ENCODE peak calls at places on chromosomes 13 and 19, in nine cellular contexts. F is fibroblast of mammary gland, B is lower leg skin, J is PC-9, Z is brain microvascular endothelial cell, Q is fibroblast of pulmonary artery, S is HFF-Myc, E is neural progenitor cell, O is pancreas. Y is an unnamed sample.

GRCh38 chr19:16370671-16371391 is 46.2 kb downstream of the KLF2 start:
- DNase-seq in E (no peak), S (no peak), F (no peak), Z (no peak), J (no peak), O (no peak), Q (no peak), B (no peak), Y (peak; percentile 59)

GRCh38 chr13:75512253-75512652 is 25.4 kb downstream of the COMMD6 start:
- DNase-seq in B (no peak), S (no peak), O (no peak), E (no peak), Z (no peak), Q (no peak), F (no peak), J (no peak), Y (peak; percentile 74)

GRCh38 chr13:50481936-50482335 is 361.6 kb downstream of the DLEU7 start:
- DNase-seq in J (no peak), Q (no peak), E (no peak), O (no peak), B (no peak), Z (no peak), F (no peak), S (no peak), Y (no peak)

GRCh38 chr13:74868044-74868443 is 613.9 kb downstream of the TBC1D4 start:
- DNase-seq in J (no peak), B (no peak), Q (no peak), F (peak; percentile 61), E (no peak), Z (no peak), O (no peak), S (no peak), Y (no peak)

GRCh38 chr19:18932216-18932841 is 8.7 kb downstream of the HOMER3 start:
- DNase-seq in Q (peak; percentile 36), E (peak; percentile 97), F (peak; percentile 52), S (no peak), Z (no peak), J (peak; percentile 14), B (peak; percentile 94), O (peak; percentile 44), Y (peak; percentile 75)

GRCh38 chr19:45045671-45046353 is 7.0 kb downstream of the CLASRP start:
- DNase-seq in B (no peak), F (no peak), O (no peak), Q (no peak), E (no peak), J (no peak), Z (no peak), S (no peak), Y (no peak)

GRCh38 chr19:33299061-33299665 is 3.2 kb downstream of the CEBPA start:
- DNase-seq in F (no peak), Q (no peak), E (peak; percentile 46), O (no peak), Z (no peak), J (no peak), S (no peak), B (no peak), Y (no peak)

GRCh38 chr13:33842207-33842606 is 24.3 kb downstream of the RFC3 start:
- DNase-seq in S (no peak), Q (no peak), J (no peak), E (no peak), F (no peak), O (no peak), B (no peak), Z (no peak), Y (no peak)

GRCh38 chr13:93963266-93964131 is 516.0 kb downstream of the DCT start:
- DNase-seq in Z (peak; percentile 63), S (peak; percentile 36), O (no peak), Q (peak; percentile 82), J (no peak), F (peak; percentile 76), E (no peak), B (no peak), Y (no peak)

DNA sequence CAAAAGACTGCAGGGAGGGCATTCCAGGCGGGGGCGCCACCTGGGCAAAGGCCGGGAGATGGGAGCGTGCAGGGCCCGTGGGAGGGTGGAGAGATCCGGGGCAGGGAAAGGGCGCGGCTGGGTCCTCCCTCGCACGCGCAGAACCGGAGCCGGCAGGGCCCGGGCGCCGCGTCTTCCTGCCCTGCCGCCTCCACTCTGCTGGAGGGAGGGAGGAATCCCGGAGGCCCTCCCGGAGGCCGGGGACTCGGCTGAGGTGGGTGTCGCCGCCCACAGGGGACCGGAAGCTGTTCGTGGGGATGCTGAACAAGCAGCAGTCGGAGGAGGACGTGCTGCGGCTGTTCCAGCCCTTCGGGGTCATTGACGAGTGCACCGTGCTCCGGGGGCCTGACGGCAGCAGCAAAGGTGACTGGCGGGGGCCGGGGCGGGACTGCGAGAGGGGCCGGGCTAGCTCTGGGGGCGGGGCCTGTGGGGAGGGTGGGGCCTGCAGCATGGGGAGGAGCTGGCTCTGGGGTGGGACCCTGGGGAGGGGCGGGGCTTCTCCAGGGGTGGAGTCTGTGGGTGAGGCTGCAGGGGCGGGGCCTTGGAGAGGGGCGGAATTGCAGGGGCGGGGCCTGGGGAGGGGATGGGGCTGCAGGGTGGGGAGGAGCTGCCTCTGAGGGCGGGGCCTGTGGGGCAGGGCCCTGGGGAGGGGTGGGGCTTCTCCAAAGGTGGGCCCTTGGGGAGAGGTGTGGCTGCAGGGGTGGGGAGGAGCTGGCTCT is 51.3 kb downstream of the CELF5 start:
- DNase-seq in Q (peak; percentile 78), B (peak; percentile 95), S (peak; percentile 22), E (peak; percentile 97), O (peak; percentile 79), F (peak; percentile 67), J (peak; percentile 78), Z (peak; percentile 76), Y (peak; percentile 93)
- H3K4me3 ChIP-seq in Q (peak overlapping the region; percentile 41), B (no peak overlapping the region), S (peak overlapping the region; percentile 26), E (peak overlapping the region; percentile 58), O (peak overlapping the region; percentile 28), F (peak overlapping the region; percentile 37), J (peak overlapping the region; percentile 50), Z (peak overlapping the region; percentile 35), Y (peak overlapping the region; percentile 55)

DNA sequence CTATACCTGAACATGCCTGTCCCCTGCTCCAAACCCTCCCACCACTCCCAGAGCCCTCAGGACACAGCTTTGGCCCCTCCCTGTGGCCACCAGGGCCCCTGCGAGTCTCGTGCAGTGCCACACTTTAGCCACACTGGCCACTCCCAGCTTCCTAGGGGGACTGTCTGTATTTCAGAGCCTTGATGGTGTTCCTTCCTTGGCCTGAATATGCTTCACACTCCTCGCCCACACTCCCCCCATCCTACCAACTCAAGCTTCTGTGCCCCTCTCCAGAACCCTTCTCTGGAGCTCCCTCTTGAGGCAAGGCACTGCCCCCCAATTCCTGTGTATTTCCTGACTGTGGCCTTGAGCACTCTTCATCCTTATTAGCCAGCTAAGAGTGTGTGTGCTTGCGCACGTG is 80.2 kb downstream of the DPF1 start:
- DNase-seq in J (no peak), Z (no peak), S (no peak), F (no peak), O (no peak), E (no peak), B (no peak), Q (no peak), Y (no peak)
- TF ChIP-seq CTCF in J (no peak), Z (peak; percentile 45), S (peak; percentile 26), F (no peak), O (no peak), E (no peak), B (no peak), Q (peak; percentile 17), Y (peak; percentile 7)

DNA sequence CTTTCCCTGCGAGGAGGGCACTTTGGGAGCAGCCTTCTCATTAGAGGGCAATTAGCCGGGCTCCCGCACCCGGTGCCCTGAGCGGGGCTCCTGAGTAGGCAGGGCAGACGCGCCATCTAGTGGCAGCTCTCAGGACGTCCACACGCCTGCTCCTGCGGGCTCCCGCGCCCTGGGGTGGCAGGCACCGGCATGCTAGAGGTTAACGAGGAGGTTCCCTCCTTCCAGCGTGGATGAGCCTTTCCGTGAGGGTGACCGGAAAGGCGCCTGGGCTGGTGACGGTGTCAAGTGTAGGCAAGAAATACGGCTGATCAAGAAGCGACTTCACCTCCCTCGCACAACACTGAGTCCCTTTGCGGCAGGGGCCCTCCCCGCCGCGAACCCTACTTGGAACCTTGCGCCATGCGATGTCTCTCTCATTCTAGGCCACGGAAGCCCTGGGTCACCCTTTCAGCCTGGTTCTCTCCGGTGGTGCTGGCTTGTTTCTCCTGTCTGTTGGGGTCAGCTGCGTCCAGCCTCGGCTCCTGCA is 67.7 kb downstream of the ALOX5AP start:
- DNase-seq in B (peak; percentile 97), E (peak; percentile 91), F (peak; percentile 79), Z (peak; percentile 65), J (peak; percentile 57), O (peak; percentile 67), S (peak; percentile 35), Q (peak; percentile 82), Y (peak; percentile 85)
- H3K4me3 ChIP-seq in B (no peak overlapping the region), E (peak overlapping the region; percentile 1), F (peak overlapping the region; percentile 33), Z (peak overlapping the region; percentile 24), J (no peak overlapping the region), O (peak overlapping the region; percentile 21), S (no peak overlapping the region), Q (peak overlapping the region; percentile 28), Y (no peak overlapping the region)

GRCh38 chr13:113819341-113819730 is 44.5 kb downstream of the GAS6 start:
- DNase-seq in B (no peak), F (no peak), O (no peak), S (no peak), J (no peak), E (no peak), Z (no peak), Q (no peak), Y (no peak)

GRCh38 chr13:113822266-113822665 is 41.6 kb downstream of the GAS6 start:
- DNase-seq in B (no peak), S (no peak), J (no peak), E (no peak), Q (no peak), Z (no peak), F (no peak), O (no peak), Y (no peak)

GRCh38 chr13:113819731-113820715 is 43.9 kb downstream of the GAS6 start:
- DNase-seq in E (no peak), Q (no peak), F (no peak), Z (no peak), S (no peak), J (no peak), B (no peak), O (no peak), Y (no peak)

GRCh38 chr13:113821847-113822246 is 42.0 kb downstream of the GAS6 start:
- DNase-seq in Z (no peak), J (no peak), B (no peak), Q (no peak), F (no peak), S (no peak), O (no peak), E (no peak), Y (no peak)

DNA sequence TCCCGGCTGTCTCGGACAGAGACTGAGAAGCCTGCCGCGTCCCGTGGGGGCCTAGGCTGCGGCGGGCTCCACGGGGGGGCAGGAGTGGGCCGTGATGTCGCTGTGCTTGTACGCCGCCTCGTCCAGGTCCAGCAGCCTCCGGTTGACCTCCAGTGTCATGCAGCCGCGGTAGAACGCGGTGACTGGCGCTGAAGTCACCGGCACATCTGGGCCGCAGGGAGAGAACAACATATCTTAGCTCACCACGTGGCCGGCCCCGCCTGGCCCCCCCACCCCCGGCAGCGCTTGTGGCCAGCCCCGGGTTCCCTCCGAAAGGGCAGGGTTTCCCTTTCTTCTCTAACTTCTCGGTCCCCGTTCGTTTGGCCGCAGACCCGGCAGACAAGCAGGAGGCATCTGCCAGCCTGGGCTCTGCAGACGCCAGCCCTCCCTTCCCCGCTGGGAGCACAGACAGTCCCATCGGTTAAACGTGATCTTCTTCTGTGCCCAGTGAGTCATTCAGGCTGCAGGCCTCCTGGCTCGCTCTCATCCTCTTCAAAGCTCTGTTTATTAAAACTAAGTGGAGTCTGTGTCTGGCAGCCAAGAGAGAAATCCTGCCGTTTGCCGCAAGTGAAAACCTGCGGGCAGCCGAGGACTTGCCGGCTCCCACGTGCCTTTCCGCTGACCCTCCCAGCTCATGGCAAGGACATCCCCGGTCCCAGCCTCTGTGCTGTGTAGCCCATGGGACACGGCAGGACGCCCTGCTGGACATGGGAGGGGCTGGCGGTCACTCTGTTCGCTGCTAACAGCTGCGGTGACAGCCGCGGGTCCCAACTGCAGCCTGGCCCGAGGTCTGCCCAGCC is 42.8 kb downstream of the GAS6 start:
- DNase-seq in E (no peak), F (peak; percentile 99), O (no peak), B (peak; percentile 95), J (peak; percentile 78), Q (peak; percentile 92), S (peak; percentile 93), Z (peak; percentile 92), Y (no peak)
- TF ChIP-seq CTCF in E (no peak), F (no peak), O (no peak), B (no peak), J (no peak), Q (no peak), S (peak; percentile 21), Z (peak; percentile 45), Y (no peak)